ENCODE peak calls at places on chromosomes 1 and 21, in ten cellular contexts. J, R, P, B, U, S, Z, V, T and N are unnamed samples.

GRCh38 chr1:212774584-212774983 is 17.0 kb downstream of the NSL1 start:
- DNase-seq in J (peak), R (no peak), P (no peak), B (no peak), U (no peak), S (no peak), Z (no peak), V (no peak), T (no peak), N (no peak)

GRCh38 chr1:198678901-198679329 is 40.1 kb downstream of the PTPRC start:
- DNase-seq in J (no peak), R (no peak), P (no peak), B (no peak), U (no peak), S (peak), Z (no peak), V (no peak), T (no peak), N (no peak)

GRCh38 chr21:40731206-40731605 is 115.8 kb downstream of the DSCAM start:
- DNase-seq in J (no peak), R (no peak), P (no peak), B (no peak), U (no peak), S (no peak), Z (no peak), V (no peak), T (no peak), N (no peak)

GRCh38 chr1:231665046-231665445 is 38.5 kb downstream of the DISC1 start:
- DNase-seq in J (no peak), R (no peak), P (no peak), B (no peak), U (no peak), S (no peak), Z (no peak), V (no peak), T (no peak), N (no peak)

GRCh38 chr1:221756830-221757551 is 15.1 kb upstream of the DUSP10 start:
- DNase-seq in J (no peak), R (no peak), P (no peak), B (no peak), U (no peak), S (no peak), Z (no peak), V (no peak), T (no peak), N (no peak)

GRCh38 chr1:224266105-224266935 is 63.7 kb downstream of the NVL start:
- DNase-seq in J (no peak), R (no peak), P (no peak), B (no peak), U (no peak), S (no peak), Z (no peak), V (no peak), T (peak), N (no peak)

GRCh38 chr1:110542730-110543129 is 23.8 kb upstream of the KCNA10 start:
- DNase-seq in J (peak), R (no peak), P (no peak), B (peak), U (no peak), S (no peak), Z (no peak), V (peak), T (no peak), N (no peak)

GRCh38 chr1:33140153-33141149 is 41.4 kb downstream of the TRIM62 start:
- DNase-seq in J (peak), R (no peak), P (no peak), B (peak), U (no peak), S (no peak), Z (no peak), V (no peak), T (no peak), N (no peak)

GRCh38 chr1:45557422-45557944 is 6.9 kb downstream of the AKR1A1 start:
- DNase-seq in J (no peak), R (no peak), P (no peak), B (no peak), U (no peak), S (no peak), Z (no peak), V (no peak), T (no peak), N (no peak)

GRCh38 chr1:92536593-92537332 is 50.0 kb upstream of the GFI1 start:
- DNase-seq in J (peak), R (peak), P (no peak), B (no peak), U (no peak), S (peak), Z (no peak), V (no peak), T (peak), N (no peak)

GRCh38 chr1:8299963-8300362 is 18.0 kb upstream of the SLC45A1 start:
- DNase-seq in J (no peak), R (no peak), P (no peak), B (no peak), U (no peak), S (no peak), Z (no peak), V (no peak), T (no peak), N (no peak)

GRCh38 chr1:183318433-183318832 is 99.7 kb downstream of the NMNAT2 start:
- DNase-seq in J (peak), R (no peak), P (no peak), B (peak), U (no peak), S (no peak), Z (peak), V (no peak), T (peak), N (no peak)